ENCODE peak calls at places on chromosomes 7 and 10, in six cellular contexts. B is choroid plexus epithelial cell; H is CD8-positive, alpha-beta memory T cell; X is epithelial cell of esophagus; U is T-cell; L is effector memory CD4-positive, alpha-beta T cell. F is an unnamed sample.

GRCh38 chr7:88835147-88835728 is 39.7 kb upstream of the TEX47 start:
- DNase-seq in U (no peak), X (peak), L (no peak), B (peak), H (no peak), F (peak)

GRCh38 chr7:22718200-22718711 is 8.7 kb upstream of the IL6 start:
- DNase-seq in H (no peak), B (peak), U (no peak), L (no peak), X (peak), F (no peak)

GRCh38 chr7:116592445-116592844 is 67.6 kb downstream of the CAV1 start:
- DNase-seq in U (no peak), L (no peak), H (no peak), B (no peak), X (no peak), F (no peak)

GRCh38 chr10:19416164-19416563 is 367.6 kb downstream of the MALRD1 start:
- DNase-seq in L (no peak), H (no peak), U (no peak), X (no peak), B (no peak), F (no peak)

GRCh38 chr7:5231811-5232484 is 41.9 kb downstream of the WIPI2 start:
- DNase-seq in X (no peak), H (no peak), B (no peak), U (no peak), L (no peak), F (no peak)

GRCh38 chr10:15719899-15720634 is at the start of gene ITGA8:
- DNase-seq in H (no peak), U (no peak), B (peak), L (no peak), X (no peak), F (peak)

GRCh38 chr10:30027057-30028005 is 32.1 kb downstream of the JCAD start:
- DNase-seq in U (peak), H (peak), X (no peak), B (peak), L (peak), F (peak)

GRCh38 chr10:44071479-44071878 is 313.4 kb downstream of the CXCL12 start:
- DNase-seq in B (peak), H (no peak), L (no peak), U (no peak), X (no peak), F (no peak)

GRCh38 chr7:24299192-24299591 is 15.2 kb downstream of the NPY start:
- DNase-seq in B (no peak), X (no peak), L (no peak), H (no peak), U (no peak), F (no peak)

GRCh38 chr7:80324032-80324431 is 187.8 kb downstream of the GNAT3 start:
- DNase-seq in X (peak), H (no peak), B (peak), U (no peak), L (no peak), F (no peak)

GRCh38 chr7:43294080-43294630 is 181.7 kb downstream of the HECW1 start:
- DNase-seq in L (no peak), B (peak), H (no peak), X (peak), U (no peak), F (no peak)

GRCh38 chr7:3569643-3570042 is 268.6 kb downstream of the SDK1 start:
- DNase-seq in H (no peak), B (no peak), L (no peak), U (no peak), X (no peak), F (no peak)

F was measured in KG1.